ENCODE peak calls at places on chromosome 12, in ten cellular contexts. One of them, this sample, is unnamed.

GRCh38 chr12:102959391-102959790 is 1.9 kb downstream of the ASCL1 start:
- DNase-seq in HCT116: no peak
- DNase-seq in tibial artery: no peak
- DNase-seq in A549: no peak
- DNase-seq in right lobe of liver: no peak
- DNase-seq in left ventricle myocardium inferior: no peak
- DNase-seq in skeletal muscle cell: no peak
- DNase-seq in CD8-positive, alpha-beta T cell: no peak
- DNase-seq in epithelial cell of esophagus: no peak
- DNase-seq in pancreas: no peak
- DNase-seq in this sample: no peak

GRCh38 chr12:64749466-64750202 is 9.6 kb downstream of the GNS start:
- DNase-seq in HCT116: no peak
- DNase-seq in tibial artery: no peak
- DNase-seq in A549: no peak
- DNase-seq in right lobe of liver: no peak
- DNase-seq in left ventricle myocardium inferior: no peak
- DNase-seq in skeletal muscle cell: no peak
- DNase-seq in CD8-positive, alpha-beta T cell: no peak
- DNase-seq in epithelial cell of esophagus: no peak
- DNase-seq in pancreas: no peak
- DNase-seq in this sample: no peak

GRCh38 chr12:103085541-103085940 is 128.1 kb downstream of the ASCL1 start:
- DNase-seq in HCT116: no peak
- DNase-seq in tibial artery: no peak
- DNase-seq in A549: no peak
- DNase-seq in right lobe of liver: no peak
- DNase-seq in left ventricle myocardium inferior: no peak
- DNase-seq in skeletal muscle cell: no peak
- DNase-seq in CD8-positive, alpha-beta T cell: no peak
- DNase-seq in epithelial cell of esophagus: no peak
- DNase-seq in pancreas: no peak
- DNase-seq in this sample: no peak

GRCh38 chr12:2402180-2402579 is 349.4 kb downstream of the CACNA1C start:
- DNase-seq in HCT116: no peak
- DNase-seq in tibial artery: peak
- DNase-seq in A549: no peak
- DNase-seq in right lobe of liver: no peak
- DNase-seq in left ventricle myocardium inferior: no peak
- DNase-seq in skeletal muscle cell: no peak
- DNase-seq in CD8-positive, alpha-beta T cell: no peak
- DNase-seq in epithelial cell of esophagus: no peak
- DNase-seq in pancreas: no peak
- DNase-seq in this sample: no peak

GRCh38 chr12:47818007-47818376 is 1.7 kb downstream of the HDAC7 start:
- DNase-seq in HCT116: no peak
- DNase-seq in tibial artery: no peak
- DNase-seq in A549: no peak
- DNase-seq in right lobe of liver: peak
- DNase-seq in left ventricle myocardium inferior: no peak
- DNase-seq in skeletal muscle cell: no peak
- DNase-seq in CD8-positive, alpha-beta T cell: no peak
- DNase-seq in epithelial cell of esophagus: no peak
- DNase-seq in pancreas: no peak
- DNase-seq in this sample: no peak

GRCh38 chr12:47777741-47778558 is 4.9 kb downstream of the SLC48A1 start:
- DNase-seq in HCT116: no peak
- DNase-seq in tibial artery: no peak
- DNase-seq in A549: no peak
- DNase-seq in right lobe of liver: no peak
- DNase-seq in left ventricle myocardium inferior: peak
- DNase-seq in skeletal muscle cell: no peak
- DNase-seq in CD8-positive, alpha-beta T cell: no peak
- DNase-seq in epithelial cell of esophagus: no peak
- DNase-seq in pancreas: no peak
- DNase-seq in this sample: peak

GRCh38 chr12:96881608-96882007 is 25.4 kb upstream of the NEDD1 start:
- DNase-seq in HCT116: no peak
- DNase-seq in tibial artery: no peak
- DNase-seq in A549: no peak
- DNase-seq in right lobe of liver: no peak
- DNase-seq in left ventricle myocardium inferior: no peak
- DNase-seq in skeletal muscle cell: no peak
- DNase-seq in CD8-positive, alpha-beta T cell: no peak
- DNase-seq in epithelial cell of esophagus: no peak
- DNase-seq in pancreas: no peak
- DNase-seq in this sample: no peak

GRCh38 chr12:5872745-5873144 is 72.3 kb downstream of the ANO2 start:
- DNase-seq in HCT116: peak
- DNase-seq in tibial artery: no peak
- DNase-seq in A549: peak
- DNase-seq in right lobe of liver: no peak
- DNase-seq in left ventricle myocardium inferior: no peak
- DNase-seq in skeletal muscle cell: no peak
- DNase-seq in CD8-positive, alpha-beta T cell: no peak
- DNase-seq in epithelial cell of esophagus: no peak
- DNase-seq in pancreas: no peak
- DNase-seq in this sample: no peak

GRCh38 chr12:117679776-117680175 is 289.0 kb downstream of the KSR2 start:
- DNase-seq in HCT116: no peak
- DNase-seq in tibial artery: no peak
- DNase-seq in A549: no peak
- DNase-seq in right lobe of liver: no peak
- DNase-seq in left ventricle myocardium inferior: no peak
- DNase-seq in skeletal muscle cell: no peak
- DNase-seq in CD8-positive, alpha-beta T cell: no peak
- DNase-seq in epithelial cell of esophagus: no peak
- DNase-seq in pancreas: no peak
- DNase-seq in this sample: no peak

GRCh38 chr12:52233462-52234141 is 559 bp downstream of the KRT7 start:
- DNase-seq in HCT116: no peak
- DNase-seq in tibial artery: peak
- DNase-seq in A549: no peak
- DNase-seq in right lobe of liver: no peak
- DNase-seq in left ventricle myocardium inferior: no peak
- DNase-seq in skeletal muscle cell: no peak
- DNase-seq in CD8-positive, alpha-beta T cell: no peak
- DNase-seq in epithelial cell of esophagus: no peak
- DNase-seq in pancreas: no peak
- DNase-seq in this sample: no peak
- H3K4me3 ChIP-seq in HCT116: peak
- H3K4me3 ChIP-seq in tibial artery: no peak
- H3K4me3 ChIP-seq in A549: peak
- H3K4me3 ChIP-seq in right lobe of liver: no peak
- H3K4me3 ChIP-seq in left ventricle myocardium inferior: peak
- H3K4me3 ChIP-seq in skeletal muscle cell: no peak
- H3K4me3 ChIP-seq in CD8-positive, alpha-beta T cell: no peak
- H3K4me3 ChIP-seq in epithelial cell of esophagus: peak
- H3K4me3 ChIP-seq in pancreas: no peak
- H3K4me3 ChIP-seq in this sample: no peak

GRCh38 chr12:82176761-82177490 is 181.3 kb downstream of the CCDC59 start:
- DNase-seq in HCT116: no peak
- DNase-seq in tibial artery: no peak
- DNase-seq in A549: no peak
- DNase-seq in right lobe of liver: no peak
- DNase-seq in left ventricle myocardium inferior: no peak
- DNase-seq in skeletal muscle cell: no peak
- DNase-seq in CD8-positive, alpha-beta T cell: no peak
- DNase-seq in epithelial cell of esophagus: no peak
- DNase-seq in pancreas: no peak
- DNase-seq in this sample: no peak

GRCh38 chr12:82174936-82175335 is 183.3 kb downstream of the CCDC59 start:
- DNase-seq in HCT116: no peak
- DNase-seq in tibial artery: no peak
- DNase-seq in A549: no peak
- DNase-seq in right lobe of liver: no peak
- DNase-seq in left ventricle myocardium inferior: no peak
- DNase-seq in skeletal muscle cell: peak
- DNase-seq in CD8-positive, alpha-beta T cell: no peak
- DNase-seq in epithelial cell of esophagus: no peak
- DNase-seq in pancreas: peak
- DNase-seq in this sample: no peak

GRCh38 chr12:82176016-82176415 is 182.2 kb downstream of the CCDC59 start:
- DNase-seq in HCT116: no peak
- DNase-seq in tibial artery: no peak
- DNase-seq in A549: no peak
- DNase-seq in right lobe of liver: no peak
- DNase-seq in left ventricle myocardium inferior: no peak
- DNase-seq in skeletal muscle cell: no peak
- DNase-seq in CD8-positive, alpha-beta T cell: no peak
- DNase-seq in epithelial cell of esophagus: no peak
- DNase-seq in pancreas: no peak
- DNase-seq in this sample: no peak

DNA sequence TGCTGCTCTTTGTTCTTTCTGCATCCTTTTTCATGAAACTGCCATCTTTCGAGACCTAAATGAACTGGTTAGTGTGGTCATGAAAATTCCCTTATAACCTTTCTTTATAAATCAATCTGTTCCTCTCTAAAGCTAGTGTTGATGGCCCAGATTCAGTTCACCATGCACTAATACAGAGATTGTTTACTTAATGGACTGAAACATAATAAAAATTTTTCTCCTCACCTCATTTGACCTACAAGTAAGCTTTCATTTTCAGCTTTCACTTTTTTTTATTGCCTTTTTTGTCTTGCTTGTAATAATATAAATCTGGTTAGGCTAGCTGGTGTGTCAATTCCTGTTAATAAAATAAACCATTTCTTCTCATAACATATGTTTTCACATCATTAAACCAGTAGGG is 183.8 kb downstream of the CCDC59 start:
- DNase-seq in HCT116: no peak
- DNase-seq in tibial artery: no peak
- DNase-seq in A549: no peak
- DNase-seq in right lobe of liver: no peak
- DNase-seq in left ventricle myocardium inferior: no peak
- DNase-seq in skeletal muscle cell: no peak
- DNase-seq in CD8-positive, alpha-beta T cell: no peak
- DNase-seq in epithelial cell of esophagus: no peak
- DNase-seq in pancreas: no peak
- DNase-seq in this sample: no peak
- H3K4me3 ChIP-seq in HCT116: no peak
- H3K4me3 ChIP-seq in tibial artery: no peak
- H3K4me3 ChIP-seq in A549: no peak
- H3K4me3 ChIP-seq in right lobe of liver: no peak
- H3K4me3 ChIP-seq in left ventricle myocardium inferior: no peak
- H3K4me3 ChIP-seq in skeletal muscle cell: no peak
- H3K4me3 ChIP-seq in CD8-positive, alpha-beta T cell: no peak
- H3K4me3 ChIP-seq in epithelial cell of esophagus: no peak
- H3K4me3 ChIP-seq in pancreas: no peak
- H3K4me3 ChIP-seq in this sample: no peak

GRCh38 chr12:95200128-95200973 is 16.9 kb downstream of the FGD6 start:
- DNase-seq in HCT116: no peak
- DNase-seq in tibial artery: no peak
- DNase-seq in A549: no peak
- DNase-seq in right lobe of liver: no peak
- DNase-seq in left ventricle myocardium inferior: no peak
- DNase-seq in skeletal muscle cell: no peak
- DNase-seq in CD8-positive, alpha-beta T cell: no peak
- DNase-seq in epithelial cell of esophagus: peak
- DNase-seq in pancreas: no peak
- DNase-seq in this sample: no peak
- H3K4me3 ChIP-seq in HCT116: peak
- H3K4me3 ChIP-seq in tibial artery: no peak
- H3K4me3 ChIP-seq in A549: peak
- H3K4me3 ChIP-seq in right lobe of liver: no peak
- H3K4me3 ChIP-seq in left ventricle myocardium inferior: peak
- H3K4me3 ChIP-seq in skeletal muscle cell: no peak
- H3K4me3 ChIP-seq in CD8-positive, alpha-beta T cell: no peak
- H3K4me3 ChIP-seq in epithelial cell of esophagus: peak
- H3K4me3 ChIP-seq in pancreas: no peak
- H3K4me3 ChIP-seq in this sample: no peak

DNA sequence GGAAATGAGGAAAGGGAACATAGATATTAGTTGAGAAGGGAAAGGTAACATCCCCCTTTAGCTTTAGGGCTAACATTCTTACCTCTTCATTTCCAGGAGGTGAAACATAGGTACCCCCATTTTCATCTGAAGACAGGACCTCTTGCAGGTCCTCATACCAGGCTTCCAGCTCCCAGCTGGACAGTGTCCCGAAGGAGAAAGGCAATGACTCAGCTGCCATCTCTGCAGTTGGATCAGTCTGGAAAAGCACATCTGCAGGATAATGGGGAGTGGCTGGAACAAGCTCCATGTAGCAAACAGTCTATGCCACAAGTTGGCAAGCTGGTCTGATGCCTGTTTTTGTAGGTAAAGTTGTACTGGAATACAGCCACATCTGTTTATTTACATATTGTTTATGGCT is 3.1 kb downstream of the DDIT3 start:
- DNase-seq in HCT116: no peak
- DNase-seq in tibial artery: no peak
- DNase-seq in A549: no peak
- DNase-seq in right lobe of liver: no peak
- DNase-seq in left ventricle myocardium inferior: no peak
- DNase-seq in skeletal muscle cell: no peak
- DNase-seq in CD8-positive, alpha-beta T cell: no peak
- DNase-seq in epithelial cell of esophagus: peak
- DNase-seq in pancreas: no peak
- DNase-seq in this sample: no peak
- H3K4me3 ChIP-seq in HCT116: no peak
- H3K4me3 ChIP-seq in tibial artery: no peak
- H3K4me3 ChIP-seq in A549: no peak
- H3K4me3 ChIP-seq in right lobe of liver: no peak
- H3K4me3 ChIP-seq in left ventricle myocardium inferior: peak
- H3K4me3 ChIP-seq in skeletal muscle cell: no peak
- H3K4me3 ChIP-seq in CD8-positive, alpha-beta T cell: no peak
- H3K4me3 ChIP-seq in epithelial cell of esophagus: no peak
- H3K4me3 ChIP-seq in pancreas: no peak
- H3K4me3 ChIP-seq in this sample: no peak

DNA sequence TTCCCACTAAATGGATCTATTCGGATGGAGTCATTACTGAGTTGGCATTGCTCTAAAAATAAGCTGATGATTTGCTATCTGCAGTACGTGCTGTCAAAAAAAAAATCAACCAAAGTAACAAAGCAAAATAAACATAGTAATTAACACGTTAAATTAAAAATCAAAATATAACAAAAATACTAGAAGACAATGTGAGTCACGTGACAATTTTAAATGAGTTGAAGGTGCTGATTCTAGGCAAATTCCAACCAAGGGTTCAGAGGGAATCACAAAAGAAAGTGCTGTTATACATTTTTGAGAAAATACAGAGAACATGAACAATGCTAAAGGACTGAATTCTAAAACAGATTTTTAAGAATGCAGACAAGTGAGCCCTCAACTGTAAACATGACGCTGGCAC is 45.2 kb upstream of the IFNG-AS1 start:
- DNase-seq in HCT116: no peak
- DNase-seq in tibial artery: no peak
- DNase-seq in A549: no peak
- DNase-seq in right lobe of liver: no peak
- DNase-seq in left ventricle myocardium inferior: no peak
- DNase-seq in skeletal muscle cell: no peak
- DNase-seq in CD8-positive, alpha-beta T cell: no peak
- DNase-seq in epithelial cell of esophagus: no peak
- DNase-seq in pancreas: no peak
- DNase-seq in this sample: no peak
- H3K4me3 ChIP-seq in HCT116: no peak
- H3K4me3 ChIP-seq in tibial artery: no peak
- H3K4me3 ChIP-seq in A549: no peak
- H3K4me3 ChIP-seq in right lobe of liver: no peak
- H3K4me3 ChIP-seq in left ventricle myocardium inferior: no peak
- H3K4me3 ChIP-seq in skeletal muscle cell: no peak
- H3K4me3 ChIP-seq in CD8-positive, alpha-beta T cell: no peak
- H3K4me3 ChIP-seq in epithelial cell of esophagus: no peak
- H3K4me3 ChIP-seq in pancreas: no peak
- H3K4me3 ChIP-seq in this sample: no peak